ENCODE peak calls at places on chromosome 9, in six cellular contexts. W is ureter, D is progenitor cell of endocrine pancreas, N is RPMI7951, Y is nucleus accumbens, P is smooth muscle cell of the brain vasculature. X is an unnamed sample.

GRCh38 chr9:75889977-75890540 is 414 bp upstream of the PCSK5 start:
- DNase-seq in W (peak), D (no peak), N (peak), Y (peak), P (no peak), X (no peak)

GRCh38 chr9:106772523-106773290 is 90.3 kb upstream of the ZNF462 start:
- DNase-seq in W (no peak), D (no peak), N (peak), Y (no peak), P (no peak), X (no peak)

GRCh38 chr9:105834404-105834803 is 140.1 kb downstream of the TMEM38B start:
- DNase-seq in W (no peak), D (no peak), N (no peak), Y (no peak), P (no peak), X (no peak)

GRCh38 chr9:135136991-135137390 is 49.5 kb downstream of the OLFM1 start:
- DNase-seq in W (no peak), D (no peak), N (no peak), Y (no peak), P (no peak), X (no peak)

GRCh38 chr9:37936965-37937364 is 33.0 kb upstream of the SLC25A51 start:
- DNase-seq in W (no peak), D (no peak), N (peak), Y (no peak), P (no peak), X (no peak)

GRCh38 chr9:14298607-14299022 is 15.3 kb downstream of the NFIB start:
- DNase-seq in W (no peak), D (no peak), N (no peak), Y (no peak), P (no peak), X (no peak)

GRCh38 chr9:22124263-22125011 is 115.3 kb upstream of the CDKN2B start:
- DNase-seq in W (no peak), D (no peak), N (peak), Y (no peak), P (no peak), X (no peak)

GRCh38 chr9:127264462-127265040 is at the start of gene GARNL3:
- DNase-seq in W (no peak), D (no peak), N (no peak), Y (no peak), P (no peak), X (no peak)

GRCh38 chr9:86275962-86276361 is 6.4 kb downstream of the ISCA1 start:
- DNase-seq in W (no peak), D (no peak), N (no peak), Y (no peak), P (no peak), X (no peak)

GRCh38 chr9:126499005-126499910 is 114.5 kb upstream of the LMX1B start:
- DNase-seq in W (no peak), D (no peak), N (peak), Y (peak), P (no peak), X (no peak)

GRCh38 chr9:135010921-135011320 is 76.5 kb upstream of the OLFM1 start:
- DNase-seq in W (no peak), D (no peak), N (no peak), Y (no peak), P (no peak), X (no peak)

GRCh38 chr9:87725900-87726709 is at the start of gene CTSL:
- DNase-seq in W (peak), D (peak), N (peak), Y (peak), P (no peak), X (no peak)

GRCh38 chr9:25427290-25427689 is 251.0 kb downstream of the TUSC1 start:
- DNase-seq in W (no peak), D (no peak), N (no peak), Y (no peak), P (no peak), X (no peak)

GRCh38 chr9:133162802-133163558 is 734 bp downstream of the GBGT1 start:
- DNase-seq in W (no peak), D (no peak), N (no peak), Y (no peak), P (no peak), X (no peak)

GRCh38 chr9:34332370-34332964 is 3.1 kb downstream of the NUDT2 start:
- DNase-seq in W (no peak), D (no peak), N (peak), Y (peak), P (peak), X (peak)

GRCh38 chr9:136840877-136841645 is 1.2 kb upstream of the AJM1 start:
- DNase-seq in W (no peak), D (no peak), N (peak), Y (peak), P (no peak), X (no peak)

GRCh38 chr9:135584934-135585333 is 23.4 kb downstream of the PAEP start:
- DNase-seq in W (no peak), D (no peak), N (no peak), Y (no peak), P (no peak), X (no peak)

GRCh38 chr9:99239341-99240055 is 17.4 kb downstream of the SEC61B start:
- DNase-seq in W (no peak), D (no peak), N (peak), Y (no peak), P (no peak), X (no peak)

GRCh38 chr9:78286125-78286524 is 10.8 kb upstream of the PSAT1 start:
- DNase-seq in W (no peak), D (no peak), N (no peak), Y (no peak), P (no peak), X (no peak)

GRCh38 chr9:122350577-122351355 is 20.1 kb upstream of the PTGS1 start:
- DNase-seq in W (peak), D (peak), N (peak), Y (peak), P (peak), X (peak)

GRCh38 chr9:136237486-136238341 is 7.9 kb downstream of the QSOX2 start:
- DNase-seq in W (no peak), D (no peak), N (no peak), Y (no peak), P (no peak), X (no peak)

GRCh38 chr9:129726322-129727160 is 26.3 kb downstream of the PTGES start:
- DNase-seq in W (peak), D (peak), N (peak), Y (peak), P (peak), X (no peak)

GRCh38 chr9:89775641-89776040 is 170.8 kb downstream of the GADD45G start:
- DNase-seq in W (no peak), D (no peak), N (no peak), Y (no peak), P (no peak), X (no peak)

GRCh38 chr9:107462691-107463090 is 26.9 kb downstream of the KLF4 start:
- DNase-seq in W (no peak), D (no peak), N (peak), Y (no peak), P (no peak), X (no peak)

GRCh38 chr9:19985081-19985480 is 196.2 kb upstream of the SLC24A2 start:
- DNase-seq in W (no peak), D (no peak), N (peak), Y (no peak), P (no peak), X (no peak)

GRCh38 chr9:121609845-121610637 is 41.4 kb upstream of the DAB2IP start:
- DNase-seq in W (no peak), D (no peak), N (peak), Y (no peak), P (no peak), X (no peak)

GRCh38 chr9:120353501-120353900 is 226.5 kb downstream of the CDK5RAP2 start:
- DNase-seq in W (no peak), D (no peak), N (peak), Y (no peak), P (no peak), X (no peak)

GRCh38 chr9:12680341-12680740 is 12.8 kb upstream of the TYRP1 start:
- DNase-seq in W (no peak), D (no peak), N (peak), Y (no peak), P (no peak), X (peak)

GRCh38 chr9:135120249-135120648 is 32.8 kb downstream of the OLFM1 start:
- DNase-seq in W (no peak), D (no peak), N (no peak), Y (no peak), P (no peak), X (no peak)

GRCh38 chr9:87342743-87343142 is 154.9 kb upstream of the DAPK1 start:
- DNase-seq in W (no peak), D (no peak), N (peak), Y (no peak), P (peak), X (no peak)

GRCh38 chr9:13513710-13514444 is 234.4 kb upstream of the MPDZ start:
- DNase-seq in W (no peak), D (no peak), N (peak), Y (no peak), P (peak), X (no peak)

GRCh38 chr9:35811364-35812024 is 568 bp downstream of the SPAG8 start:
- DNase-seq in W (no peak), D (no peak), N (peak), Y (peak), P (no peak), X (no peak)

GRCh38 chr9:76687861-76688374 is 76.3 kb upstream of the PCA3 start:
- DNase-seq in W (no peak), D (no peak), N (peak), Y (no peak), P (no peak), X (peak)

GRCh38 chr9:80376180-80376579 is 804.4 kb downstream of the TLE4 start:
- DNase-seq in W (no peak), D (no peak), N (no peak), Y (no peak), P (no peak), X (no peak)

GRCh38 chr9:110606179-110606578 is 26.6 kb upstream of the SVEP1 start:
- DNase-seq in W (no peak), D (no peak), N (no peak), Y (no peak), P (no peak), X (no peak)

GRCh38 chr9:93648836-93649235 is 72.5 kb downstream of the PHF2 start:
- DNase-seq in W (peak), D (peak), N (no peak), Y (no peak), P (no peak), X (no peak)

GRCh38 chr9:133703571-133704399 is 34.4 kb downstream of the SARDH start:
- DNase-seq in W (no peak), D (no peak), N (no peak), Y (no peak), P (no peak), X (no peak)

GRCh38 chr9:4674783-4675182 is 4.6 kb upstream of the CDC37L1 start:
- DNase-seq in W (no peak), D (no peak), N (peak), Y (no peak), P (no peak), X (no peak)

GRCh38 chr9:93003552-93004407 is 54.7 kb upstream of the SUSD3 start:
- DNase-seq in W (peak), D (peak), N (peak), Y (no peak), P (no peak), X (no peak)